ENCODE peak calls at places on chromosomes 7 and 10, in seven cellular contexts. J is kidney, K is AG09309, U is GM06990, S is tibial artery, Q is astrocyte, R is uterus. A is an unnamed sample.

GRCh38 chr10:65950075-65950474 is 975.8 kb upstream of the LRRTM3 start:
- DNase-seq in J (no peak), K (no peak), U (no peak), S (no peak), Q (no peak), R (no peak), A (no peak)

GRCh38 chr7:76201732-76202665 is at the start of gene SRRM3:
- DNase-seq in J (peak), K (peak), U (peak), S (peak), Q (peak), R (peak), A (peak)

GRCh38 chr10:24344279-24344678 is 135.3 kb downstream of the KIAA1217 start:
- DNase-seq in J (no peak), K (peak), U (no peak), S (no peak), Q (peak), R (no peak), A (no peak)

GRCh38 chr10:78405781-78406180 is 372.1 kb downstream of the RPS24 start:
- DNase-seq in J (no peak), K (no peak), U (no peak), S (peak), Q (no peak), R (no peak), A (peak)

GRCh38 chr7:74138945-74139843 is 35.0 kb upstream of the EIF4H start:
- DNase-seq in J (no peak), K (no peak), U (no peak), S (no peak), Q (no peak), R (no peak), A (no peak)

GRCh38 chr10:97708976-97709745 is 4.4 kb upstream of the MARVELD1 start:
- DNase-seq in J (peak), K (peak), U (no peak), S (peak), Q (peak), R (peak), A (peak)

GRCh38 chr10:64537931-64538330 is 1016.7 kb downstream of the REEP3 start:
- DNase-seq in J (no peak), K (no peak), U (no peak), S (no peak), Q (no peak), R (no peak), A (no peak)

GRCh38 chr7:55147736-55148135 is 128.9 kb downstream of the EGFR start:
- DNase-seq in J (no peak), K (no peak), U (no peak), S (no peak), Q (no peak), R (no peak), A (no peak)

GRCh38 chr7:13904689-13905088 is 84.8 kb downstream of the ETV1 start:
- DNase-seq in J (no peak), K (peak), U (no peak), S (no peak), Q (peak), R (no peak), A (no peak)

GRCh38 chr7:21028990-21029337 is 242.3 kb upstream of the SP8 start:
- DNase-seq in J (no peak), K (no peak), U (no peak), S (no peak), Q (no peak), R (no peak), A (no peak)

GRCh38 chr7:44884553-44885393 is 557 bp downstream of the PURB start:
- DNase-seq in J (peak), K (no peak), U (peak), S (peak), Q (peak), R (peak), A (peak)

DNA sequence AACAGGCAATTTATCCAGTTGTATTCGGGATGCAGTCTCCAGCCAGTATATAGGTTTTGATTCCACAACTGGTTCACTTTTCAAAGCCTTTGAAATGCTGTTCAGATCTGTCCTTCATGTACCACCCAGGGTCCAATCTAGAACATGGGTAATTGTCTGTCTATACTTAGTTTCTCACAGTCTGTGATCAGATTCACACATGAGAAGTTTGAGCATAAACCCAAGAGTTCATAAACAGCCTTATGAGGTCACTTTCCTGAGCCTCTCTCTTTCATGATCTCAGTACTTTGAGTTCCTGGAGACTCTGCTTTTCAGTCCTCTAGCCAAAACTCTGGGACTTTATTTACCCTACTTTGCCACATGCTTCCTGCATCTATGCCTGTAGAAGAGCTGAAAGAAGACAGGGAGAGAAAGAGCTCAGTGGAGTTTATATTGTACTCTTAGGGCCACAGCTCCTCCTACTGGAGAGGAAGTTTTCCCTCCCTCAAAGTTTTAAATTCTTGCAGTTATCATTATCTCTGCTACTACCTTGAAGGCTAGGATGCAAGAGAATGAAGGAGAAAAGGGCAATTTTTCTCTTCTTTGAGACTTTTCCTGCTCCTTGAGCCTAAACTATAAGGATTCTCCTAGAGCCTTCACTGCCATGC is 172.0 kb downstream of the ZEB1 start:
- DNase-seq in J (no peak), K (peak), U (peak), S (no peak), Q (peak), R (no peak), A (no peak)
- TF ChIP-seq CTCF in J (peak), K (peak), U (peak), S (peak), Q (peak), R (no peak), A (no peak)

GRCh38 chr7:77415822-77416620 is at the start of gene GSAP:
- DNase-seq in J (peak), K (no peak), U (peak), S (peak), Q (peak), R (peak), A (peak)

GRCh38 chr7:77417801-77418200 is 1.7 kb upstream of the GSAP start:
- DNase-seq in J (no peak), K (no peak), U (no peak), S (no peak), Q (no peak), R (no peak), A (no peak)

GRCh38 chr7:77419102-77419501 is 3.0 kb upstream of the GSAP start:
- DNase-seq in J (no peak), K (no peak), U (no peak), S (no peak), Q (no peak), R (no peak), A (no peak)

GRCh38 chr7:77415474-77415821 is 701 bp downstream of the GSAP start:
- DNase-seq in J (peak), K (no peak), U (peak), S (no peak), Q (no peak), R (no peak), A (no peak)

DNA sequence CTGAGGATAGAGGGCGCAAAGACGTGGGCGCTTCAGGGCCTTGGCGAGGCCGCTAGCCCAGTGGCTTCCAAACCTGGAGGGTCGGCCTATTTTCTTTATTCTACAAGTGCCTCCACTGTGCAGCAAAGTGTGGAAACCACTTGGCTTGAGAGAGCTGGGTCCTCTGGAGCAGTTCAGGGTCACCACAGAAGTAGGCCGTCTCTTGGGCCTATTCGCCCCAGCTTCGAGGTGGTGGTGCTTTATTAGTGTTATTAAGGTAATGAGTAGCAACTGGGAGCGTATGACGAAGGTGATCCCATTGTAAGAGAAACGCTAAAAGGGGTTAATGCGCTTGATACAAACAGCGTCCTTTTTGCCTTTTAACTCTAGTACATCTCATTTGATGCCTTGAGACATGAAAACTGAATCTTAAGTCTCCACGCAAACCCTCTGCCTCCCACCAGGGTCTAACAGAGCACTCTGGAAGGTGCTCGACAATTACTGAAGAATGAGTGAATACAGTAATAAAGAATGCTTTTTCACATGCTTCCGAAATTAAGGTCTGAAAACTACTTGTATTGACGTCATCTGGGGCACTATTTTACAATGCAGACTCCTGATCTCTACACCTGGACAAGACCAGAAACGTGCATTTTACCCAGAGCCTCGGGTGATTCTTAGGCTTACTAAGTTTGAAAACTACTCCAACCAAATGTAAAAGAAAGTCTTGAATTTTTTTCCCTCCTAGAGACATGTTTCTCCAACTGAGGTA is 647 bp upstream of the GSAP start:
- DNase-seq in J (no peak), K (no peak), U (no peak), S (no peak), Q (no peak), R (no peak), A (no peak)
- H3K4me3 ChIP-seq in J (peak), K (peak), U (peak), S (peak), Q (peak), R (peak), A (peak)

GRCh38 chr7:150875791-150876190 is 23.5 kb downstream of the AOC1 start:
- DNase-seq in J (no peak), K (no peak), U (no peak), S (no peak), Q (no peak), R (no peak), A (no peak)
- TF ChIP-seq CTCF in J (peak), K (no peak), U (peak), S (no peak), Q (no peak), R (no peak), A (no peak)

GRCh38 chr7:434891-435486 is 84.7 kb downstream of the PDGFA start:
- DNase-seq in J (no peak), K (no peak), U (no peak), S (no peak), Q (no peak), R (no peak), A (no peak)

GRCh38 chr7:436367-437128 is 83.1 kb downstream of the PDGFA start:
- DNase-seq in J (no peak), K (no peak), U (no peak), S (no peak), Q (no peak), R (no peak), A (no peak)

GRCh38 chr7:437293-438280 is 82.1 kb downstream of the PDGFA start:
- DNase-seq in J (no peak), K (no peak), U (no peak), S (no peak), Q (no peak), R (no peak), A (no peak)

GRCh38 chr7:433558-433957 is 86.1 kb downstream of the PDGFA start:
- DNase-seq in J (no peak), K (no peak), U (no peak), S (no peak), Q (no peak), R (no peak), A (no peak)

GRCh38 chr7:435518-436366 is 83.9 kb downstream of the PDGFA start:
- DNase-seq in J (no peak), K (no peak), U (no peak), S (no peak), Q (peak), R (no peak), A (peak)
- H3K4me3 ChIP-seq in J (no peak), K (no peak), U (no peak), S (no peak), Q (no peak), R (no peak), A (no peak)

GRCh38 chr10:29461042-29461441 is 172.2 kb downstream of the LYZL1 start:
- DNase-seq in J (no peak), K (no peak), U (no peak), S (no peak), Q (no peak), R (no peak), A (no peak)

GRCh38 chr10:29469481-29470354 is 165.1 kb downstream of the SVIL start:
- DNase-seq in J (no peak), K (no peak), U (no peak), S (no peak), Q (no peak), R (no peak), A (no peak)

GRCh38 chr10:29470355-29470705 is 164.4 kb downstream of the SVIL start:
- DNase-seq in J (no peak), K (no peak), U (no peak), S (no peak), Q (no peak), R (no peak), A (no peak)

GRCh38 chr10:29470843-29471482 is 163.8 kb downstream of the SVIL start:
- DNase-seq in J (no peak), K (no peak), U (no peak), S (no peak), Q (no peak), R (peak), A (no peak)

GRCh38 chr10:29465384-29465783 is 169.4 kb downstream of the SVIL start:
- DNase-seq in J (no peak), K (no peak), U (no peak), S (no peak), Q (no peak), R (no peak), A (no peak)
- TF ChIP-seq CTCF in J (no peak), K (no peak), U (peak), S (no peak), Q (no peak), R (no peak), A (no peak)

DNA sequence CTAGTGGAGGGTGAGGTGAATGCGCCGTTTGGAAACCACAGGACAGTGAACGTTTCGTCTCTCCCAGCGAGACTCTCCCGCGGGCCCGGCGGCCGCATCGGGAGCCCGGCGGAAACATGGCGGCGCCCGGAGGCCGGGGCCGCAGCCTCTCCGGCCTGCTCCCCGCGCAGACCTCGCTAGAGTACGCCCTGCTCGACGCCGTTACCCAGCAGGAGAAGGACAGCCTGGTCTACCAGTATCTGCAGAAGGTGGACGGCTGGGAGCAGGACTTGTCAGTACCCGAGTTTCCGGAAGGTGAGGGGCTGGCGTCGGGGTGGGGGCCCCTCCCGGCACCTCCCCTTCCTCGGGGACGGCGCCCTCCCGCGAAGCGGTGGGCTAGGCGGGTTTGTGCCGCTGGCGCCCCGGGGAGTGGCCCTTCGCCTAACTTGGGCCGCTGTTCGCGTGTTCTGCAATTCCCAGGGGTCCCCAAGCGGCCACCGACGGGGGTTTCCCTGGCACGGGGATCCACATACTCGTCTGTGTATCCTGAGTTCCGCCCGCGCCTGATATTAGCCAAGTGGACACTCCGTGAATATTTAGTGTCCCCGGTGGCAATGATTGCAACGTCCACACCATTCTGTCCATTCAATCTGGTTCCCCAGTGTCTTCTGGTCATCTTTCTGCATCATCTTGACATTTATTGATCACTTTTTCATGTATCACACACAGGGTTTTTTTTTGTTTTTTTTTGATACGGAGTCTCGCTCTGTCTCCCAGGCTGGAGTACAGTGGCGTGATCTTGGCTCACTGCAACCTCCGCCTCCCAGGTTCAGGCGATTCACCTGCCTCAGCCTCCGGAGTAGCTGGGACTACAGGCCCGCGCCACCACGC is 531 bp downstream of the NHLRC2 start:
- DNase-seq in J (peak), K (no peak), U (peak), S (peak), Q (peak), R (peak), A (peak)
- H3K4me3 ChIP-seq in J (peak), K (peak), U (peak), S (peak), Q (peak), R (peak), A (peak)

A was measured in sigmoid colon.